ENCODE peak calls at places on chromosome 9, in seven cellular contexts. F is H7, Y is PC-3, Z is adipocyte, K is heart right ventricle, H is aorta, L is AG04450. M is an unnamed sample.

GRCh38 chr9:38024036-38024681 is 44.9 kb downstream of the SHB start:
- DNase-seq in Z (peak), Y (no peak), K (no peak), H (peak), F (no peak), L (peak), M (no peak)

GRCh38 chr9:18441245-18441644 is 32.7 kb upstream of the ADAMTSL1 start:
- DNase-seq in L (no peak), Z (peak), K (no peak), Y (no peak), F (no peak), H (no peak), M (no peak)

GRCh38 chr9:136694163-136694864 is 7.1 kb upstream of the AGPAT2 start:
- DNase-seq in F (peak), K (peak), Y (peak), L (no peak), Z (peak), H (peak), M (no peak)

GRCh38 chr9:132150256-132150655 is 11.6 kb upstream of the NTNG2 start:
- DNase-seq in Z (no peak), F (no peak), L (no peak), H (no peak), K (peak), Y (no peak), M (no peak)

GRCh38 chr9:136329211-136329627 is 1.9 kb downstream of the GPSM1 start:
- DNase-seq in K (no peak), F (no peak), Y (no peak), L (no peak), Z (peak), H (no peak), M (no peak)

GRCh38 chr9:76116913-76117312 is 226.4 kb downstream of the PCSK5 start:
- DNase-seq in Y (no peak), H (no peak), F (no peak), L (no peak), Z (no peak), K (no peak), M (no peak)

GRCh38 chr9:125189011-125189360 is 617 bp downstream of the PPP6C start:
- DNase-seq in Z (peak), H (peak), Y (no peak), F (no peak), L (no peak), K (peak), M (no peak)

GRCh38 chr9:78954286-78954685 is 617.5 kb upstream of the TLE4 start:
- DNase-seq in Z (no peak), K (no peak), F (no peak), L (no peak), Y (no peak), H (no peak), M (peak)

GRCh38 chr9:89928106-89928505 is 323.3 kb downstream of the GADD45G start:
- DNase-seq in Y (no peak), K (no peak), Z (no peak), F (no peak), L (no peak), H (no peak), M (no peak)

GRCh38 chr9:131709741-131710499 is 30.0 kb downstream of the RAPGEF1 start:
- DNase-seq in K (no peak), F (no peak), L (no peak), Z (no peak), Y (no peak), H (no peak), M (no peak)

GRCh38 chr9:137456864-137457405 is 2.2 kb downstream of the NSMF start:
- DNase-seq in L (no peak), H (peak), Z (no peak), K (no peak), F (no peak), Y (no peak), M (no peak)

GRCh38 chr9:15606667-15607472 is 54.0 kb downstream of the CCDC171 start:
- DNase-seq in Z (peak), H (no peak), K (peak), F (peak), L (peak), Y (peak), M (no peak)

GRCh38 chr9:6214903-6215302 is 704 bp upstream of the IL33 start:
- DNase-seq in F (no peak), Y (no peak), H (no peak), K (no peak), L (no peak), Z (peak), M (no peak)

GRCh38 chr9:6986416-6986815 is 228.6 kb downstream of the KDM4C start:
- DNase-seq in Z (no peak), K (no peak), L (no peak), H (no peak), F (no peak), Y (no peak), M (no peak)

GRCh38 chr9:137453643-137454081 is 5.5 kb downstream of the NSMF start:
- DNase-seq in F (peak), L (peak), Y (peak), K (peak), Z (peak), H (peak), M (no peak)

GRCh38 chr9:125603478-125604021 is 103.5 kb downstream of the MAPKAP1 start:
- DNase-seq in Y (no peak), K (no peak), Z (no peak), L (no peak), H (no peak), F (no peak), M (no peak)

GRCh38 chr9:94934816-94935328 is 208.4 kb downstream of the AOPEP start:
- DNase-seq in H (no peak), Y (no peak), Z (no peak), F (no peak), K (no peak), L (no peak), M (no peak)

GRCh38 chr9:26779072-26779471 is 113.5 kb downstream of the CAAP1 start:
- DNase-seq in H (no peak), Z (peak), Y (peak), L (no peak), K (no peak), F (no peak), M (no peak)

GRCh38 chr9:76373173-76373771 is 21.0 kb downstream of the RFK start:
- DNase-seq in H (no peak), L (peak), K (peak), Y (no peak), Z (peak), F (no peak), M (no peak)

GRCh38 chr9:100308965-100309564 is 43.7 kb downstream of the TEX10 start:
- DNase-seq in Y (no peak), F (no peak), K (no peak), L (no peak), Z (no peak), H (no peak), M (no peak)

GRCh38 chr9:37784291-37784639 is 599 bp downstream of the EXOSC3 start:
- DNase-seq in Z (peak), H (no peak), L (no peak), F (no peak), K (no peak), Y (no peak), M (no peak)

GRCh38 chr9:88678008-88678407 is 143.0 kb downstream of the NXNL2 start:
- DNase-seq in Z (no peak), H (no peak), Y (no peak), K (no peak), F (no peak), L (no peak), M (peak)

GRCh38 chr9:33446507-33447403 is 638 bp downstream of the AQP3 start:
- DNase-seq in H (no peak), Y (peak), F (no peak), K (peak), Z (peak), L (peak), M (no peak)

GRCh38 chr9:107024193-107024592 is 161.2 kb downstream of the ZNF462 start:
- DNase-seq in Z (no peak), L (no peak), Y (no peak), H (no peak), F (no peak), K (no peak), M (no peak)

GRCh38 chr9:110911659-110912473 is 126.4 kb downstream of the LPAR1 start:
- DNase-seq in H (no peak), Y (peak), L (no peak), Z (peak), F (no peak), K (no peak), M (peak)

GRCh38 chr9:113619156-113619861 is 155.8 kb downstream of the RGS3 start:
- DNase-seq in L (no peak), F (peak), H (peak), K (no peak), Y (no peak), Z (no peak), M (no peak)

GRCh38 chr9:91047993-91048607 is 246.5 kb downstream of the SYK start:
- DNase-seq in H (no peak), Z (peak), Y (peak), L (no peak), F (no peak), K (no peak), M (peak)

GRCh38 chr9:24939099-24939850 is 393.6 kb upstream of the IZUMO3 start:
- DNase-seq in Z (no peak), K (no peak), F (no peak), Y (no peak), L (no peak), H (no peak), M (no peak)

GRCh38 chr9:96574931-96575351 is 44.7 kb downstream of the CDC14B start:
- DNase-seq in F (no peak), K (no peak), Y (no peak), Z (no peak), H (no peak), L (no peak), M (no peak)

GRCh38 chr9:104906441-104907277 is 21.3 kb downstream of the ABCA1 start:
- DNase-seq in K (no peak), H (no peak), F (no peak), L (no peak), Z (peak), Y (peak), M (no peak)

GRCh38 chr9:87557996-87558395 is 60.3 kb downstream of the DAPK1 start:
- DNase-seq in Y (no peak), Z (peak), F (no peak), K (peak), L (no peak), H (no peak), M (peak)

GRCh38 chr9:21160178-21160577 is 6.3 kb downstream of the IFNA21 start:
- DNase-seq in Y (no peak), K (no peak), F (no peak), H (no peak), Z (no peak), L (no peak), M (no peak)

GRCh38 chr9:36833954-36834353 is 200.1 kb downstream of the PAX5 start:
- DNase-seq in Z (no peak), L (no peak), K (no peak), H (no peak), Y (no peak), F (peak), M (no peak)

GRCh38 chr9:113475031-113475430 is 11.5 kb downstream of the RGS3 start:
- DNase-seq in Y (no peak), L (no peak), H (no peak), Z (no peak), F (no peak), K (no peak), M (no peak)

GRCh38 chr9:114792396-114792795 is 13.4 kb downstream of the TNFSF15 start:
- DNase-seq in Z (no peak), L (no peak), H (no peak), F (no peak), K (no peak), Y (no peak), M (peak)

GRCh38 chr9:21323091-21323490 is 12.1 kb downstream of the KLHL9 start:
- DNase-seq in L (no peak), Z (no peak), K (no peak), H (no peak), Y (no peak), F (no peak), M (no peak)

GRCh38 chr9:4984171-4984570 is 901 bp upstream of the JAK2 start:
- DNase-seq in L (no peak), H (no peak), K (no peak), Y (peak), Z (no peak), F (no peak), M (no peak)

GRCh38 chr9:120891255-120891954 is 14.4 kb upstream of the PHF19 start:
- DNase-seq in Z (no peak), Y (no peak), F (no peak), K (no peak), L (no peak), H (no peak), M (no peak)

GRCh38 chr9:120893585-120893857 is 16.5 kb upstream of the PHF19 start:
- DNase-seq in F (no peak), K (no peak), H (no peak), Z (no peak), L (no peak), Y (no peak), M (no peak)

GRCh38 chr9:120893917-120894316 is 16.9 kb upstream of the PHF19 start:
- DNase-seq in K (no peak), H (no peak), L (no peak), Y (no peak), F (no peak), Z (no peak), M (no peak)

GRCh38 chr9:120892177-120892747 is 15.3 kb upstream of the PHF19 start:
- DNase-seq in F (no peak), Z (no peak), Y (no peak), K (no peak), L (no peak), H (no peak), M (no peak)

GRCh38 chr9:120892748-120893584 is 16.0 kb upstream of the PHF19 start:
- DNase-seq in H (no peak), K (no peak), Z (no peak), L (peak), Y (peak), F (no peak), M (no peak)
- H3K4me3 ChIP-seq in H (no peak), K (no peak), Z (no peak), L (no peak), Y (no peak), F (no peak), M (no peak)

DNA sequence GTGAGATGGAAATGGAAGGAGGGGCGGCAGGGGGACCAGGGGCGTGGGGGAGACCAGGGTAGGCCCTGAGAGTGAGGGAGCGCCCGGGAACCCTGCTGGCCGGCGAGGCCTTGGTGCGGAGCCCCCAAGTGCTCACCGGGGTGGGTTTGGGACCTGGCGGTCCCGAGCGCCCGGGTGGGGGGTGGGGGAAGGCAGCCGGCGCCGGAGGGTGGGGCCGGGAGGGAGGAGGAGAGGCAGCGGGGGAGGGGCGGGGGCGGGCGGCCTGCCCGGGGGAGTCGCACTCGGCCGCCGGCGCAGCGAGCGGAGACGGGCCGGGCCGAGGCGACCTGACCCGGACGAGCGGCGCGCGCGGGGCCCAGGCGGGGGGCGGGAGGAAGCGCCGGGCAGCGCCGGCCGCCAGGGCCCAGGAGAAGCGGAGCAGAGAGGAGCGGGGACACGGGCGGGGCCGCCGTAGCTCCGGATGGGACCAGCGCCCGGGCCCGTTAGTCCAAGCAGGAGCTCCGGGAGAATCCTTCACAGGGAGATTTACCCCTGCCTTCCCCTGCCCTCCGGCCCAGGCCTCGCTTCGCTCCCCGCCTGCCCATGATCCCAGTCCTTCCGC is at the start of gene NPR2:
- DNase-seq in Z (peak), K (peak), L (no peak), F (peak), Y (no peak), H (peak), M (no peak)
- H3K4me3 ChIP-seq in Z (peak), K (peak), L (peak), F (peak), Y (no peak), H (peak), M (peak)

GRCh38 chr9:128945798-128946501 is 1.5 kb downstream of the DOLK start:
- DNase-seq in K (no peak), H (peak), L (no peak), Z (no peak), F (peak), Y (no peak), M (no peak)
- H3K4me3 ChIP-seq in K (no peak), H (no peak), L (no peak), Z (peak), F (peak), Y (no peak), M (no peak)

GRCh38 chr9:71756753-71757152 is 11.6 kb downstream of the CEMIP2 start:
- DNase-seq in H (no peak), F (peak), L (no peak), K (no peak), Z (peak), Y (no peak), M (no peak)
- H3K4me3 ChIP-seq in H (no peak), F (no peak), L (no peak), K (no peak), Z (no peak), Y (no peak), M (no peak)

DNA sequence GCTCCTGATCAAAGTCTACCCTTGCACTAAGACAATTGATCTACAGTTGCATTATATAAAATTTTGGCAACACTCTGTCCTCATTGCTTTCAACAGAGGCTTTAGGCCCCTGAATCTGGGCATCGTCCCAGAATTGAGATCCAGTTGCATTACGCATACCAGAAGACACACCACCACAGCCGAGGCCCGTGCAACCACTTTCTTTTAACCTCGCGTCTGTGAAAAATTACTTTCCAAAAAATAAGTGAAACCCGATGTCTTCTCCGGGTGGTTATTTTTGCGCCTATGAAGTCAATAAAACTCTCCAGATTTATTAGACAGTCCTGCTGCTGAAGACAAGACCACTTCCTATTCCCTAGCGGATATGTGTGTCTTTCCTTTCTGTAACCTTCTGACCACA is 52.1 kb upstream of the NFIB start:
- DNase-seq in K (peak), F (no peak), L (peak), Z (peak), Y (no peak), H (no peak), M (peak)
- H3K4me3 ChIP-seq in K (no peak), F (no peak), L (no peak), Z (peak), Y (no peak), H (no peak), M (peak)

DNA sequence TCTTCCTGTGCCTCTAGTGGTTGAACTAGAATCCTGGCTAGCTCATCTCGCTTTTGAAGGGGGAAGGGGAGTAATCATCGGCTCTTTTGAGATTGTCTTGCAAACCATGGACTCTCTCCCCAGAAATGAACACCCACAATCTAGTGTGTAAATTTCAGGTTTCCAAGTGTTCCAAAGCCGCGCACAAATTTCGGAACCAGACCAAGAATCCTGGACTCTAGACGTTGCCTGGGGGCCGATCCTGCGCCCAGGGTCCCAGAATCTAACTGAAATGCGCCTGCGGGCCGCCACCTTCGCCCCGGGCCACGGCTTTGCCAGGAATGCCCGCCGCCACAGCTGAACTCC is 4.8 kb upstream of the FOXE1 start:
- DNase-seq in Z (no peak), F (peak), H (no peak), Y (no peak), K (no peak), L (no peak), M (no peak)
- H3K4me3 ChIP-seq in Z (peak), F (no peak), H (no peak), Y (no peak), K (peak), L (no peak), M (peak)

M was measured in esophagus muscularis mucosa.